ENCODE peak calls at places on chromosomes 1 and 21, in five cellular contexts. Y is H1, N is trophoblast cell, A is H9, S is neuronal stem cell. E is an unnamed sample.
A peak's percentile ranks its signal among the peaks of the same experiment; 100 is the strongest.

GRCh38 chr1:50516056-50516455 is 92.8 kb upstream of the DMRTA2 start:
- DNase-seq in A (no peak), N (no peak), S (no peak), Y (no peak), E (no peak)

GRCh38 chr21:36188081-36188681 is 31.6 kb downstream of the DOP1B start:
- DNase-seq in S (no peak), N (no peak), Y (no peak), A (no peak), E (no peak)

GRCh38 chr1:200510228-200510623 is 100.4 kb upstream of the ZNF281 start:
- DNase-seq in Y (no peak), S (peak; percentile 84), A (peak; percentile 76), N (peak; percentile 98), E (peak; percentile 84)

GRCh38 chr1:64471724-64472276 is 1.9 kb downstream of the CACHD1 start:
- DNase-seq in A (no peak), N (peak; percentile 36), S (no peak), Y (no peak), E (peak; percentile 33)

GRCh38 chr1:171740987-171741871 is 636 bp downstream of the VAMP4 start:
- DNase-seq in S (peak; percentile 20), Y (no peak), N (peak; percentile 39), A (no peak), E (peak; percentile 52)

GRCh38 chr1:156492013-156492590 is 8.5 kb downstream of the MEF2D start:
- DNase-seq in Y (no peak), S (no peak), A (no peak), N (no peak), E (no peak)

GRCh38 chr1:40232444-40232843 is 15.3 kb upstream of the TMCO2 start:
- DNase-seq in S (no peak), N (no peak), A (no peak), Y (no peak), E (no peak)

GRCh38 chr1:60904079-60904852 is 178.1 kb upstream of the NFIA start:
- DNase-seq in N (no peak), A (no peak), Y (no peak), S (no peak), E (no peak)

GRCh38 chr1:170424346-170424745 is 107.6 kb upstream of the GORAB start:
- DNase-seq in A (no peak), Y (no peak), N (no peak), S (no peak), E (no peak)

GRCh38 chr1:24965571-24965930 is 35.5 kb upstream of the RUNX3 start:
- DNase-seq in N (no peak), S (no peak), Y (no peak), A (no peak), E (no peak)

GRCh38 chr1:224447251-224447650 is 12.7 kb upstream of the WDR26 start:
- DNase-seq in Y (no peak), S (no peak), N (no peak), A (no peak), E (no peak)

GRCh38 chr1:89104147-89104546 is 21.8 kb downstream of the GBP2 start:
- DNase-seq in Y (no peak), N (peak; percentile 86), A (no peak), S (no peak), E (no peak)

GRCh38 chr1:58545591-58546519 is 671 bp downstream of the OMA1 start:
- DNase-seq in Y (peak; percentile 5), N (peak; percentile 75), S (peak; percentile 41), A (peak; percentile 52), E (peak; percentile 85)

GRCh38 chr21:42079939-42080787 is 9.0 kb downstream of the UMODL1 start:
- DNase-seq in S (no peak), Y (no peak), N (peak; percentile 23), A (no peak), E (peak; percentile 42)

GRCh38 chr1:53350853-53351767 is 23.2 kb upstream of the LRP8 start:
- DNase-seq in A (peak; percentile 28), Y (no peak), N (no peak), S (no peak), E (no peak)

GRCh38 chr1:172499636-172500141 is 33.3 kb upstream of the SUCO start:
- DNase-seq in S (no peak), A (no peak), N (peak; percentile 63), Y (no peak), E (no peak)

GRCh38 chr1:91645031-91645430 is 144.4 kb downstream of the CDC7 start:
- DNase-seq in S (peak; percentile 69), N (no peak), Y (peak; percentile 59), A (peak; percentile 58), E (no peak)

GRCh38 chr1:22229374-22229773 is 86.5 kb upstream of the WNT4 start:
- DNase-seq in A (no peak), Y (no peak), S (no peak), N (peak; percentile 96), E (peak; percentile 79)

GRCh38 chr1:16298653-16299052 is 53.6 kb downstream of the FBXO42 start:
- DNase-seq in S (no peak), A (no peak), Y (no peak), N (no peak), E (no peak)

GRCh38 chr1:39940253-39940652 is 14.7 kb upstream of the MFSD2A start:
- DNase-seq in A (no peak), Y (no peak), N (peak; percentile 83), S (no peak), E (no peak)

GRCh38 chr1:36199934-36200741 is 24.1 kb upstream of the THRAP3 start:
- DNase-seq in S (no peak), N (no peak), Y (no peak), A (no peak), E (no peak)

GRCh38 chr1:236381565-236382158 is 12.4 kb upstream of the EDARADD start:
- DNase-seq in A (no peak), S (no peak), Y (no peak), N (no peak), E (no peak)
- H2BK12ac ChIP-seq in A (no peak overlapping the region), S (no peak overlapping the region), Y (no peak overlapping the region), N (no peak overlapping the region), E (no peak overlapping the region)

GRCh38 chr1:94817697-94818096 is 2.5 kb upstream of the SLC44A3 start:
- DNase-seq in S (no peak), Y (no peak), A (no peak), N (no peak), E (no peak)

GRCh38 chr1:94820918-94821317 is 761 bp downstream of the SLC44A3 start:
- DNase-seq in A (no peak), Y (no peak), N (no peak), S (no peak), E (peak; percentile 34)

GRCh38 chr1:94819584-94819944 is 593 bp upstream of the SLC44A3 start:
- DNase-seq in S (no peak), A (no peak), Y (no peak), N (peak; percentile 10), E (no peak)

GRCh38 chr1:94821636-94822305 is 1.6 kb downstream of the SLC44A3 start:
- DNase-seq in Y (no peak), A (no peak), S (no peak), N (no peak), E (no peak)

DNA sequence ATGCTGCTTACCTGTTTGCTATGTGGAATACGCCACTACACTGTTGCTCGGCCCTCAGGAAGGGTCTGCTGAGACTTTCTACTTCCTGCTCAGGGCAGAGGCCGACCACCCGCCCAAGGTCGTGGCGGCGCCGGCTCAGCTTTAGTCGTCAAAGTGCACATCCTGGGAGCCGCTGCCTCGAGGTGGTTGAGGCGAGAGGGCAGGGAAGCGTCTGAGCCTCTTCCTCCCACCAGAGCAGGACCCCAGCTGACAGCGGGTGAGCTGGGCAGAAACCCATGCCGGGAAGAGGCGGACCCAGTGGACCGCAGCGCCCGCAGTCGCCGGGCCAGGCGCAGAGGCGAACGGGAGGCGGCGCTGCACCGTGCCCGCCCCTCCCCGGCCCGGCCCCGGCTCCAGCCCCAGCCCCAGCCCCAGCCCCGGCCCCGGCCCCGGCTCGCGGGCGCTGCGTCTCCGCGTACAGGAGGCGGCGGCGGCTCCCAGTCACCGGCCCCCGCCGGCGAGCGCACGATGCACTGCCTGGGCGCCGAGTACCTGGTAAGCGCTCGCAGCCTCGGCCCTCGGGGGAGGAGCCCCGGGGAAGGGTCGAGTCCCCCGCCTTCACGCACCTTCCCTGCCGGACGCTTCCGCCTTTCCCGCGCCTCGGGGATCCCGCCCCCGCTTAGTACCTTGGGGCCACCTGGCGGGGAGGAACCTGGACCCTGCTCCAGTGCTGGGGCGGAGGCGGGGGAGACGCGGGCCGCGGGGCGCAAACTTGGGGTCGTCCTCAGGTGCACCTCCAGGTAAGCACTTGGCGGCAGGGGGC is at the start of gene SLC44A3:
- DNase-seq in N (peak; percentile 62), S (peak; percentile 51), A (peak; percentile 75), Y (peak; percentile 17), E (peak; percentile 69)
- H4K91ac ChIP-seq in N (peak within 1 kb of the TSS; percentile 85), S (no peak within 1 kb of the TSS), A (no peak within 1 kb of the TSS), Y (peak within 1 kb of the TSS; percentile 91), E (peak within 1 kb of the TSS; percentile 85)

GRCh38 chr1:243746736-243747135 is 103.3 kb downstream of the AKT3 start:
- DNase-seq in N (no peak), S (no peak), Y (no peak), A (peak; percentile 34), E (no peak)
- H3K14ac ChIP-seq in N (no peak overlapping the region), S (no peak overlapping the region), Y (no peak overlapping the region), A (no peak overlapping the region), E (no peak overlapping the region)

GRCh38 chr1:229133151-229133550 is 137.8 kb upstream of the RAB4A start:
- DNase-seq in A (no peak), S (no peak), Y (no peak), N (peak; percentile 43), E (no peak)

GRCh38 chr1:229132706-229133105 is 138.2 kb upstream of the RAB4A start:
- DNase-seq in Y (no peak), N (peak; percentile 50), A (no peak), S (no peak), E (no peak)

GRCh38 chr1:229135773-229136172 is 135.1 kb upstream of the RAB4A start:
- DNase-seq in N (no peak), A (no peak), Y (no peak), S (no peak), E (no peak)

GRCh38 chr1:229132106-229132443 is 138.8 kb upstream of the RAB4A start:
- DNase-seq in A (no peak), S (no peak), Y (no peak), N (no peak), E (no peak)

DNA sequence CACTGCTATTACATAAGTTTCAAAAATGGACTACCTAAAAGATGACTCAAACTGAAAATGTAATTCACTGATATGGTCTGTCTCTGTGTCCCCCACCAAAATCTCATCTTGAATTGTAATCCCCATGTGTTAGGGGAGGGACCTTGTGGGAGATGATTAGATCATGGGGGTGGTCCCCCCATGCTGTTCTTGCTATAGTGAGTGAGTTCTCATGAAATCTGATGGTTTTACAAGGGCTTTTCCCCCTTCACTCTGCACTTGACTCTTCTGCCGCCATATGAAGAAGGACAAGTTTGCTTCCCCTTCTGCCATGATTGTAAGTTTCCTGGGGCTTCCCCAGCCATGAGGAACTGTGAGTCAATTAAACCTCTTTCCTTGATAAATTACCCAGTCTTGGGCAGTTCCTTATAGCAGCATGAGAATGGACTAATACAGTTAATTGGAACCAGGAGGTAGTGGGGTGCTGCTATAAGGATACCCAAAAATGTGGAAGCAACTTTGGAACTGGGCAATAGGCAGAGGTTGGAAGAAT is 137.1 kb upstream of the RAB4A start:
- DNase-seq in Y (no peak), N (no peak), A (no peak), S (no peak), E (no peak)
- H2BK12ac ChIP-seq in Y (no peak overlapping the region), N (no peak overlapping the region), A (no peak overlapping the region), S (no peak overlapping the region), E (no peak overlapping the region)

DNA sequence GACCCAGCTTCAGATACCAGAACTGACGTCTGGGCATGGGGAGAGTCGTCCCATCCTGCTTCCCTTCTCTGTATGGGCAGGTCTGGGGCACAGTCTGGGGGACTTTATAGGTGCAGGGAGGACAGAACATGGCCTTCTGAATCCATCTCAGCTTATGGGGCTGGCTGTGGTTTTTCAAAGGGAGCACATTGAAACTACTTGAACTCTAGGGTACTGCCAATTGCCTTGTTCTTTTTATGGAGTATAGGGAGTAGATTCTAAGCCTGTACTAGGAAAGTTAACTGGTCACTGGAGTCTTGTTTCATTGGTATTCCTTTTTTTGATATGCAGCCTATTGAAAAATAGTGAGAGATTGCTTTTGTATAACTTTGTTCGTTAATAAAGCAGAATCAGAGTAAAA is 90.2 kb downstream of the ATP5PO start:
- DNase-seq in S (no peak), Y (no peak), A (no peak), N (no peak), E (no peak)
- H4K91ac ChIP-seq in S (no peak overlapping the region), Y (no peak overlapping the region), A (no peak overlapping the region), N (no peak overlapping the region), E (no peak overlapping the region)

E was measured in mesenchymal stem cell.